ENCODE peak calls at places on chromosomes 6 and 20, in eight cellular contexts. P is mesenteric fat pad; Z is CD8-positive, alpha-beta T cell; E is ovary; A is activated gamma-delta T cell treated with anti-CD3 and anti-CD28 coated beads, Interleukin-2, amount 50 U/mL, for 16 hours; C is effector memory CD4-positive, alpha-beta T cell; W is NCI-H1417; I is cerebellar nuclear complex. L is an unnamed sample.

GRCh38 chr6:18262812-18263560 is 1.3 kb downstream of the DEK start:
- DNase-seq in P (no peak), W (peak), I (no peak), Z (peak), E (no peak), A (no peak), C (peak), L (peak)

GRCh38 chr6:154510144-154510905 is at the start of gene CNKSR3:
- DNase-seq in I (no peak), Z (no peak), P (peak), A (no peak), E (peak), C (no peak), W (peak), L (peak)

GRCh38 chr20:64077094-64077493 is 2.2 kb downstream of the RGS19 start:
- DNase-seq in C (peak), E (no peak), A (no peak), P (no peak), W (no peak), Z (peak), I (no peak), L (no peak)

GRCh38 chr6:13357551-13358075 is 29.3 kb upstream of the TBC1D7 start:
- DNase-seq in Z (no peak), E (no peak), I (no peak), P (no peak), W (no peak), C (no peak), A (no peak), L (no peak)

GRCh38 chr6:87029711-87030314 is 65.1 kb downstream of the CGA start:
- DNase-seq in Z (no peak), I (peak), W (peak), A (no peak), P (no peak), E (no peak), C (no peak), L (peak)

GRCh38 chr20:14622796-14623195 is 285.4 kb upstream of the FLRT3 start:
- DNase-seq in W (no peak), E (peak), I (no peak), A (no peak), P (no peak), C (no peak), Z (no peak), L (peak)

GRCh38 chr6:34331361-34332050 is 61.0 kb downstream of the NUDT3 start:
- DNase-seq in W (no peak), A (no peak), C (no peak), E (no peak), P (no peak), Z (no peak), I (no peak), L (no peak)

GRCh38 chr6:108127826-108128225 is 38.0 kb upstream of the NR2E1 start:
- DNase-seq in I (no peak), C (no peak), Z (no peak), A (no peak), W (no peak), P (no peak), E (no peak), L (peak)

GRCh38 chr6:63272397-63272796 is 47.4 kb downstream of the LGSN start:
- DNase-seq in I (no peak), E (no peak), C (no peak), W (no peak), Z (no peak), P (no peak), A (no peak), L (peak)

GRCh38 chr20:58577871-58578615 is 62.8 kb upstream of the APCDD1L start:
- DNase-seq in E (no peak), C (no peak), P (peak), Z (no peak), I (no peak), W (no peak), A (no peak), L (no peak)

GRCh38 chr6:37029249-37029959 is 23.9 kb downstream of the FGD2 start:
- DNase-seq in Z (peak), C (peak), A (no peak), W (peak), P (no peak), I (no peak), E (peak), L (peak)

GRCh38 chr20:23116301-23117089 is 30.4 kb upstream of the CD93 start:
- DNase-seq in E (no peak), A (no peak), I (peak), C (no peak), W (peak), Z (no peak), P (peak), L (peak)

GRCh38 chr6:3825331-3825831 is 23.8 kb upstream of the FAM50B start:
- DNase-seq in C (no peak), P (no peak), W (no peak), Z (no peak), A (no peak), E (peak), I (no peak), L (no peak)

GRCh38 chr20:19976595-19977372 is 40.4 kb upstream of the NAA20 start:
- DNase-seq in W (no peak), A (no peak), I (no peak), E (peak), Z (no peak), P (no peak), C (no peak), L (peak)

GRCh38 chr6:35532141-35532540 is 19.4 kb upstream of the TULP1 start:
- DNase-seq in A (no peak), W (no peak), Z (no peak), E (no peak), C (no peak), I (no peak), P (no peak), L (no peak)

GRCh38 chr6:37878150-37878710 is 58.7 kb downstream of the ZFAND3 start:
- DNase-seq in E (no peak), P (no peak), I (no peak), A (no peak), Z (no peak), W (no peak), C (no peak), L (no peak)

GRCh38 chr6:13664703-13665352 is 46.8 kb downstream of the RANBP9 start:
- DNase-seq in C (no peak), E (no peak), Z (no peak), A (no peak), P (no peak), W (no peak), I (no peak), L (no peak)

GRCh38 chr6:130620338-130620781 is 206.8 kb upstream of the SMLR1 start:
- DNase-seq in E (no peak), W (no peak), Z (no peak), I (no peak), C (no peak), A (no peak), P (no peak), L (no peak)

GRCh38 chr20:41149679-41150131 is 12.4 kb downstream of the PLCG1 start:
- DNase-seq in Z (no peak), W (no peak), C (no peak), P (no peak), A (no peak), E (no peak), I (no peak), L (peak)

GRCh38 chr20:17710379-17711305 is 10.9 kb downstream of the BANF2 start:
- DNase-seq in Z (no peak), E (no peak), A (no peak), W (no peak), P (no peak), C (no peak), I (no peak), L (no peak)

GRCh38 chr6:38353310-38354032 is 286.3 kb downstream of the BTBD9 start:
- DNase-seq in E (no peak), W (no peak), P (no peak), I (no peak), A (no peak), Z (no peak), C (no peak), L (no peak)

GRCh38 chr20:41169791-41170351 is 32.5 kb downstream of the PLCG1 start:
- DNase-seq in W (no peak), A (no peak), P (peak), I (no peak), E (peak), Z (no peak), C (no peak), L (no peak)

GRCh38 chr6:82874867-82875266 is 190.8 kb downstream of the UBE3D start:
- DNase-seq in Z (no peak), P (no peak), C (no peak), I (no peak), A (no peak), W (no peak), E (no peak), L (no peak)

GRCh38 chr6:48706310-48706709 is 595.3 kb upstream of the PTCHD4 start:
- DNase-seq in P (no peak), A (no peak), E (no peak), W (no peak), I (no peak), C (no peak), Z (no peak), L (no peak)

GRCh38 chr6:122553697-122554096 is 56.5 kb upstream of the PKIB start:
- DNase-seq in P (no peak), Z (no peak), W (peak), I (no peak), C (no peak), E (no peak), A (no peak), L (peak)

GRCh38 chr6:5730586-5731263 is 276.0 kb downstream of the NRN1 start:
- DNase-seq in E (no peak), A (no peak), I (no peak), C (no peak), P (no peak), Z (no peak), W (no peak), L (no peak)

GRCh38 chr6:143700684-143701342 is 23.0 kb downstream of the PHACTR2 start:
- DNase-seq in W (no peak), E (no peak), Z (no peak), A (no peak), I (no peak), P (no peak), C (no peak), L (peak)

GRCh38 chr6:32083812-32084768 is 25.0 kb downstream of the TNXB start:
- DNase-seq in Z (no peak), W (no peak), C (no peak), A (no peak), E (no peak), P (no peak), I (no peak), L (no peak)

GRCh38 chr6:23505021-23505420 is 621.0 kb upstream of the NRSN1 start:
- DNase-seq in E (no peak), C (no peak), A (no peak), W (no peak), I (no peak), Z (no peak), P (no peak), L (no peak)

GRCh38 chr6:30544666-30545272 is 11.5 kb downstream of the GNL1 start:
- DNase-seq in W (peak), Z (no peak), E (no peak), I (no peak), P (no peak), C (no peak), A (no peak), L (peak)

GRCh38 chr20:22431419-22431818 is 153.0 kb downstream of the FOXA2 start:
- DNase-seq in E (no peak), W (no peak), I (no peak), A (no peak), C (no peak), Z (no peak), P (no peak), L (no peak)

GRCh38 chr6:140789466-140789865 is 1343.3 kb upstream of the GJE1 start:
- DNase-seq in A (no peak), W (no peak), E (no peak), I (no peak), Z (no peak), P (no peak), C (no peak), L (no peak)

GRCh38 chr20:41531876-41532275 is 86.3 kb downstream of the CHD6 start:
- DNase-seq in I (no peak), P (no peak), E (no peak), A (no peak), Z (no peak), C (no peak), W (no peak), L (no peak)

GRCh38 chr6:44034931-44035345 is 92.3 kb downstream of the MRPL14 start:
- DNase-seq in P (no peak), A (no peak), C (no peak), E (no peak), I (no peak), Z (no peak), W (no peak), L (peak)

GRCh38 chr20:21557246-21557982 is 43.5 kb upstream of the NKX2-2 start:
- DNase-seq in W (no peak), Z (no peak), E (no peak), P (no peak), I (no peak), C (no peak), A (no peak), L (no peak)

GRCh38 chr20:53099851-53100250 is 127.7 kb downstream of the TSHZ2 start:
- DNase-seq in P (no peak), W (no peak), A (no peak), E (no peak), C (no peak), Z (no peak), I (no peak), L (no peak)